ENCODE peak calls at places on chromosomes 3 and 15, in four cellular contexts. R is A549, M is K562, J is HCT116. X is an unnamed sample.

GRCh38 chr3:11335056-11335608 is 62.9 kb downstream of the ATG7 start:
- DNase-seq in J (peak; percentile 51), R (peak; percentile 55), M (peak; percentile 44), X (peak; percentile 39)

GRCh38 chr15:31263751-31264533 is 62.7 kb upstream of the KLF13 start:
- DNase-seq in M (no peak), R (no peak), J (no peak), X (no peak)

GRCh38 chr3:101281616-101282015 is 38.8 kb downstream of the IMPG2 start:
- DNase-seq in M (no peak), R (no peak), J (no peak), X (no peak)

GRCh38 chr15:98955331-98955730 is 52.3 kb downstream of the PGPEP1L start:
- DNase-seq in R (no peak), M (no peak), J (no peak), X (no peak)

GRCh38 chr3:189621948-189622603 is 9.1 kb upstream of the TP63 start:
- DNase-seq in R (no peak), J (no peak), M (no peak), X (no peak)

GRCh38 chr15:73686781-73687256 is 2.6 kb downstream of the CD276 start:
- DNase-seq in R (peak; percentile 19), M (no peak), J (no peak), X (no peak)

GRCh38 chr3:66256806-66257205 is 36.0 kb downstream of the SLC25A26 start:
- DNase-seq in J (no peak), M (no peak), R (no peak), X (no peak)

GRCh38 chr15:100703032-100703578 is 100.7 kb downstream of the ASB7 start:
- DNase-seq in J (no peak), M (peak; percentile 71), R (no peak), X (no peak)

GRCh38 chr15:38073278-38073930 is 139.0 kb downstream of the TMCO5A start:
- DNase-seq in M (no peak), R (no peak), J (peak; percentile 28), X (no peak)

GRCh38 chr3:64815195-64815627 is 127.4 kb upstream of the ADAMTS9 start:
- DNase-seq in M (no peak), J (no peak), R (no peak), X (no peak)
- TF ChIP-seq REST in M (no peak), J (no peak), R (no peak), X (no peak)

DNA sequence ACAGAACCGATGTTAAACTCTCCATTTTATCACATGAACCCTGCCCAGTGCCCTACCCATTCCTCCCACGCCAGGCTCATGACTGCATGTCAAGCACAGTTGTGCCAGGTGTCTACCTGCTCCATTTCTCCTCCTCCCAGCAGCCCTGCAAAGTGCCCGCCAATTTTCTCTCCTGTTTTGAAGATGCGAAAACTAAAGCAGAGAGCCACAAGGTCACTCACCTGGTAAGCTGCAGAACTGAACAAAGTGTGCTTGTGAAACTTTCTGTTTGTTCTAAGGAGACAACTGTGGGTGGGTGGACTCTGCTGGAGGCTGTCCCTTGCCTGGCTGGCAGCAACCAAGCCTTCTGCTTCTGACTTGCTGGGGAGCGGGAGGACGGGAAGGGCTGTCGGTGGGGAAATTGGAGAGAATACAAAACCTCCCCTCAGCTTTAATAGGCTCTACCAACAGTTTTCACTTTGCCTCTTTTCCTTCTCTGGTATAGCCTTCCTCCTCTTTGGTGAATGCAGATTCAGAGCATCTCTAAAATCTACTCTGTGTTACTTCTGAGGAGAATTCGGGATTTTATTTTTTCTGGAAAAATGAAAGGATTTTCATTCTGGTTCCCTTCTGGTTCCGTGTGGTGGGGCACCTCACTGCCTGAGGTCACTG is 23.0 kb downstream of the LIMD1 start:
- DNase-seq in R (no peak), M (no peak), J (no peak), X (no peak)
- TF ChIP-seq REST in R (no peak), M (no peak), J (no peak), X (no peak)

GRCh38 chr3:141681390-141681780 is 56.7 kb upstream of the RNF7 start:
- DNase-seq in R (no peak), J (no peak), M (no peak), X (no peak)
- TF ChIP-seq REST in R (no peak), J (no peak), M (no peak), X (no peak)

DNA sequence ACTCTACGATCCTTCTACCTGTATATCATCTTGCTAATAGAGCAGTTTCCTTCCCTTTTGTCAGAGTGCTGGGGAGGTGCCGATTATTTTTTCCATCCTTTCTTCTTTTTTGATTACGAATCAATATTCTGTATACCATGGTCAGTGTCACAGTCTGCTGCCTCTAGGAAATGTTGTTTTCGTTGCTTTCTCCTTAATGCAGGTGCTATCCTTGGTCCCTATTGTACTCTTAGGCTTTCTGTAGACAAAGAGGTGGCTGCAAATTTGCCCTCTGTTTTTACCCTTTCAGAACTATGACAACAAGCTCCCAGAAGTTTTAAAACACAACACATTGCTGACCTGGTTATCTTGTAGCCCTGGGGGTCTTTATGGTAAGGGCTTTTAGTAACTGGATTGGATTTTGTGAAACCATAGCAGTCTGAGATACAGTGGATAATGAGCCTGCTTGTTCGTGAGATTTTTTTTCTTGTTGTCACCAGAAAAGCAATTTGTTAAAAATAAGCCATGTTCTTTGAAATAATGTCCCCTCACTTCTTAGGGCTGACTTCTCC is 430.3 kb upstream of the TPM1 start:
- DNase-seq in R (no peak), M (no peak), J (no peak), X (no peak)
- TF ChIP-seq REST in R (no peak), M (no peak), J (no peak), X (no peak)

X was measured in Panc1.